ENCODE peak calls at places on chromosomes 5 and 9, in six cellular contexts. J is DND-41; Y is endodermal cell; G is choroid plexus epithelial cell; Q is NCI-H2029 treated with DMSO at 0.1 percent for 48 hours; L is natural killer cell treated with Interleukin-12 subunit alpha and Interleukin-12 subunit beta and Interleukin-15 and Interleukin-18, amount 100 ng/mL, for 72 hours. U is an unnamed sample.

GRCh38 chr9:10005206-10005605 is 607.6 kb downstream of the PTPRD start:
- DNase-seq in J (no peak), Y (no peak), G (peak), Q (no peak), L (no peak), U (no peak)

GRCh38 chr5:110757118-110757729 is 18.4 kb downstream of the SLC25A46 start:
- DNase-seq in J (peak), Y (no peak), G (peak), Q (peak), L (no peak), U (peak)

GRCh38 chr5:73985145-73985544 is 359.1 kb downstream of the ARHGEF28 start:
- DNase-seq in J (no peak), Y (no peak), G (peak), Q (no peak), L (no peak), U (no peak)

GRCh38 chr5:150299571-150300327 is 3.0 kb downstream of the ARSI start:
- DNase-seq in J (no peak), Y (peak), G (no peak), Q (no peak), L (no peak), U (no peak)

GRCh38 chr5:159638954-159639559 is 277.2 kb upstream of the ADRA1B start:
- DNase-seq in J (peak), Y (no peak), G (peak), Q (no peak), L (no peak), U (no peak)

GRCh38 chr9:127846451-127847154 is 7.9 kb downstream of the ENG start:
- DNase-seq in J (no peak), Y (no peak), G (peak), Q (no peak), L (no peak), U (no peak)

GRCh38 chr9:137023583-137023991 is 4.5 kb downstream of the ABCA2 start:
- DNase-seq in J (no peak), Y (no peak), G (no peak), Q (no peak), L (no peak), U (no peak)

GRCh38 chr9:69097053-69097452 is 61.5 kb downstream of the FXN start:
- DNase-seq in J (no peak), Y (no peak), G (peak), Q (no peak), L (no peak), U (no peak)

GRCh38 chr5:149154629-149155028 is 13.3 kb downstream of the ABLIM3 start:
- DNase-seq in J (no peak), Y (no peak), G (no peak), Q (no peak), L (no peak), U (no peak)

GRCh38 chr9:77961541-77961940 is 70.1 kb downstream of the GNAQ start:
- DNase-seq in J (no peak), Y (no peak), G (peak), Q (no peak), L (no peak), U (no peak)

GRCh38 chr5:20554001-20554400 is 566.0 kb upstream of the CDH18 start:
- DNase-seq in J (no peak), Y (no peak), G (peak), Q (no peak), L (no peak), U (no peak)

GRCh38 chr9:103617046-103617445 is 477.1 kb upstream of the SMC2 start:
- DNase-seq in J (no peak), Y (no peak), G (no peak), Q (no peak), L (no peak), U (no peak)

GRCh38 chr5:151151793-151152192 is 5.8 kb downstream of the ANXA6 start:
- DNase-seq in J (no peak), Y (no peak), G (peak), Q (no peak), L (peak), U (no peak)

GRCh38 chr9:77018058-77019009 is 1.1 kb upstream of the FOXB2 start:
- DNase-seq in J (no peak), Y (peak), G (no peak), Q (no peak), L (no peak), U (no peak)

GRCh38 chr9:110753734-110754231 is 85.2 kb downstream of the MUSK start:
- DNase-seq in J (no peak), Y (no peak), G (peak), Q (no peak), L (no peak), U (no peak)

GRCh38 chr5:133261993-133262392 is 210.2 kb downstream of the HSPA4 start:
- DNase-seq in J (no peak), Y (peak), G (no peak), Q (no peak), L (no peak), U (no peak)